ENCODE peak calls at places on chromosomes 13 and 19, in seven cellular contexts. One of them, this sample, is unnamed.

GRCh38 chr19:36265064-36265463 is 50.2 kb downstream of the ZNF146 start:
- DNase-seq in right lobe of liver: no peak
- DNase-seq in AG09319: no peak
- DNase-seq in lower lobe of right lung: no peak
- DNase-seq in fibroblast of lung: no peak
- DNase-seq in neural crest cell: no peak
- DNase-seq in cardiac muscle cell: no peak
- DNase-seq in this sample: no peak

GRCh38 chr13:91141619-91142061 is 205.8 kb upstream of the MIR17HG start:
- DNase-seq in right lobe of liver: no peak
- DNase-seq in AG09319: no peak
- DNase-seq in lower lobe of right lung: no peak
- DNase-seq in fibroblast of lung: no peak
- DNase-seq in neural crest cell: no peak
- DNase-seq in cardiac muscle cell: no peak
- DNase-seq in this sample: no peak

GRCh38 chr19:18478545-18479311 is 40.8 kb upstream of the ISYNA1 start:
- DNase-seq in right lobe of liver: peak
- DNase-seq in AG09319: peak
- DNase-seq in lower lobe of right lung: peak
- DNase-seq in fibroblast of lung: peak
- DNase-seq in neural crest cell: no peak
- DNase-seq in cardiac muscle cell: peak
- DNase-seq in this sample: peak

GRCh38 chr19:19820774-19821315 is 705 bp downstream of the ZNF506 start:
- DNase-seq in right lobe of liver: no peak
- DNase-seq in AG09319: no peak
- DNase-seq in lower lobe of right lung: no peak
- DNase-seq in fibroblast of lung: no peak
- DNase-seq in neural crest cell: no peak
- DNase-seq in cardiac muscle cell: peak
- DNase-seq in this sample: no peak

GRCh38 chr13:51895906-51896888 is 34.4 kb downstream of the CCDC70 start:
- DNase-seq in right lobe of liver: peak
- DNase-seq in AG09319: no peak
- DNase-seq in lower lobe of right lung: peak
- DNase-seq in fibroblast of lung: peak
- DNase-seq in neural crest cell: peak
- DNase-seq in cardiac muscle cell: peak
- DNase-seq in this sample: peak

GRCh38 chr13:27967736-27968315 is 1.3 kb downstream of the CDX2 start:
- DNase-seq in right lobe of liver: no peak
- DNase-seq in AG09319: no peak
- DNase-seq in lower lobe of right lung: no peak
- DNase-seq in fibroblast of lung: no peak
- DNase-seq in neural crest cell: no peak
- DNase-seq in cardiac muscle cell: no peak
- DNase-seq in this sample: no peak

GRCh38 chr13:21365574-21365973 is 93.5 kb downstream of the ZDHHC20 start:
- DNase-seq in right lobe of liver: no peak
- DNase-seq in AG09319: no peak
- DNase-seq in lower lobe of right lung: no peak
- DNase-seq in fibroblast of lung: no peak
- DNase-seq in neural crest cell: no peak
- DNase-seq in cardiac muscle cell: no peak
- DNase-seq in this sample: no peak

GRCh38 chr13:30329009-30329585 is 21.7 kb upstream of the KATNAL1 start:
- DNase-seq in right lobe of liver: no peak
- DNase-seq in AG09319: no peak
- DNase-seq in lower lobe of right lung: no peak
- DNase-seq in fibroblast of lung: peak
- DNase-seq in neural crest cell: no peak
- DNase-seq in cardiac muscle cell: no peak
- DNase-seq in this sample: no peak

GRCh38 chr19:47105874-47106273 is 7.7 kb downstream of the ZC3H4 start:
- DNase-seq in right lobe of liver: no peak
- DNase-seq in AG09319: no peak
- DNase-seq in lower lobe of right lung: no peak
- DNase-seq in fibroblast of lung: no peak
- DNase-seq in neural crest cell: no peak
- DNase-seq in cardiac muscle cell: no peak
- DNase-seq in this sample: no peak

GRCh38 chr19:39563408-39563807 is 23.4 kb upstream of the EID2 start:
- DNase-seq in right lobe of liver: no peak
- DNase-seq in AG09319: no peak
- DNase-seq in lower lobe of right lung: no peak
- DNase-seq in fibroblast of lung: no peak
- DNase-seq in neural crest cell: no peak
- DNase-seq in cardiac muscle cell: peak
- DNase-seq in this sample: peak

GRCh38 chr13:60435762-60436374 is 38.8 kb downstream of the TDRD3 start:
- DNase-seq in right lobe of liver: no peak
- DNase-seq in AG09319: no peak
- DNase-seq in lower lobe of right lung: no peak
- DNase-seq in fibroblast of lung: no peak
- DNase-seq in neural crest cell: no peak
- DNase-seq in cardiac muscle cell: no peak
- DNase-seq in this sample: no peak

GRCh38 chr19:30212574-30212973 is 159.6 kb upstream of the ZNF536 start:
- DNase-seq in right lobe of liver: no peak
- DNase-seq in AG09319: no peak
- DNase-seq in lower lobe of right lung: no peak
- DNase-seq in fibroblast of lung: no peak
- DNase-seq in neural crest cell: no peak
- DNase-seq in cardiac muscle cell: no peak
- DNase-seq in this sample: no peak

GRCh38 chr13:22506286-22506685 is 674.5 kb upstream of the SGCG start:
- DNase-seq in right lobe of liver: no peak
- DNase-seq in AG09319: no peak
- DNase-seq in lower lobe of right lung: no peak
- DNase-seq in fibroblast of lung: peak
- DNase-seq in neural crest cell: no peak
- DNase-seq in cardiac muscle cell: no peak
- DNase-seq in this sample: no peak

GRCh38 chr13:22499919-22500318 is 680.9 kb upstream of the SGCG start:
- DNase-seq in right lobe of liver: no peak
- DNase-seq in AG09319: no peak
- DNase-seq in lower lobe of right lung: no peak
- DNase-seq in fibroblast of lung: no peak
- DNase-seq in neural crest cell: no peak
- DNase-seq in cardiac muscle cell: no peak
- DNase-seq in this sample: no peak

GRCh38 chr13:22505489-22505888 is 675.3 kb upstream of the SGCG start:
- DNase-seq in right lobe of liver: no peak
- DNase-seq in AG09319: no peak
- DNase-seq in lower lobe of right lung: no peak
- DNase-seq in fibroblast of lung: peak
- DNase-seq in neural crest cell: no peak
- DNase-seq in cardiac muscle cell: peak
- DNase-seq in this sample: no peak
- TF ChIP-seq CTCF in right lobe of liver: no peak
- TF ChIP-seq CTCF in AG09319: no peak
- TF ChIP-seq CTCF in lower lobe of right lung: no peak
- TF ChIP-seq CTCF in fibroblast of lung: no peak
- TF ChIP-seq CTCF in neural crest cell: no peak
- TF ChIP-seq CTCF in cardiac muscle cell: no peak
- TF ChIP-seq CTCF in this sample: no peak

GRCh38 chr19:46023311-46023779 is 492 bp upstream of the PGLYRP1 start:
- DNase-seq in right lobe of liver: no peak
- DNase-seq in AG09319: no peak
- DNase-seq in lower lobe of right lung: peak
- DNase-seq in fibroblast of lung: no peak
- DNase-seq in neural crest cell: no peak
- DNase-seq in cardiac muscle cell: no peak
- DNase-seq in this sample: no peak

GRCh38 chr19:46022061-46022430 is 807 bp downstream of the PGLYRP1 start:
- DNase-seq in right lobe of liver: no peak
- DNase-seq in AG09319: no peak
- DNase-seq in lower lobe of right lung: no peak
- DNase-seq in fibroblast of lung: no peak
- DNase-seq in neural crest cell: no peak
- DNase-seq in cardiac muscle cell: no peak
- DNase-seq in this sample: no peak

GRCh38 chr19:46020819-46021125 is 2.1 kb downstream of the PGLYRP1 start:
- DNase-seq in right lobe of liver: no peak
- DNase-seq in AG09319: no peak
- DNase-seq in lower lobe of right lung: no peak
- DNase-seq in fibroblast of lung: no peak
- DNase-seq in neural crest cell: no peak
- DNase-seq in cardiac muscle cell: no peak
- DNase-seq in this sample: no peak

GRCh38 chr19:46022431-46023310 is at the start of gene PGLYRP1:
- DNase-seq in right lobe of liver: no peak
- DNase-seq in AG09319: no peak
- DNase-seq in lower lobe of right lung: no peak
- DNase-seq in fibroblast of lung: no peak
- DNase-seq in neural crest cell: no peak
- DNase-seq in cardiac muscle cell: no peak
- DNase-seq in this sample: no peak

GRCh38 chr19:46021531-46022041 is 1.3 kb downstream of the PGLYRP1 start:
- DNase-seq in right lobe of liver: no peak
- DNase-seq in AG09319: no peak
- DNase-seq in lower lobe of right lung: no peak
- DNase-seq in fibroblast of lung: no peak
- DNase-seq in neural crest cell: no peak
- DNase-seq in cardiac muscle cell: no peak
- DNase-seq in this sample: peak
- TF ChIP-seq CTCF in right lobe of liver: no peak
- TF ChIP-seq CTCF in AG09319: no peak
- TF ChIP-seq CTCF in lower lobe of right lung: no peak
- TF ChIP-seq CTCF in fibroblast of lung: no peak
- TF ChIP-seq CTCF in neural crest cell: no peak
- TF ChIP-seq CTCF in cardiac muscle cell: no peak
- TF ChIP-seq CTCF in this sample: no peak

DNA sequence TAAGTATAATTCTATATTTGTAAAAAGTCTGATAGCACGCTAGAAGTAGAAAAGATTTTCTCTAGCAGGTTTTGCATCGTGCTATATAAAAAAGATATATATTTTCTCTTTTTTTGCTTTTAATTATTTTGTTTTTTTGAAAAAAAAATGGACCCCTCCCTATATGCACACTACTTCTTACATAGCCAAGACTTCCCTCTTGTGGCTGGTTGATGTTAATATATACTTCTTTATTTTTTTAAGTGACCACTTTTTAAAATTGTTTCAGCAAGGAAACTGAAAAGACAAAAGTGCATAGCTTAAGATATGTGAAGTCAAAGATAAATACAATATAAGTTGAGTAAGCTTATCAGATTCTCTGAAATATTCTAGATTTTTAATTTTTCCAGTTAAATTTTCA is 1202.8 kb downstream of the DIAPH3 start:
- DNase-seq in right lobe of liver: no peak
- DNase-seq in AG09319: no peak
- DNase-seq in lower lobe of right lung: no peak
- DNase-seq in fibroblast of lung: peak
- DNase-seq in neural crest cell: no peak
- DNase-seq in cardiac muscle cell: peak
- DNase-seq in this sample: peak
- TF ChIP-seq CTCF in right lobe of liver: peak
- TF ChIP-seq CTCF in AG09319: no peak
- TF ChIP-seq CTCF in lower lobe of right lung: peak
- TF ChIP-seq CTCF in fibroblast of lung: no peak
- TF ChIP-seq CTCF in neural crest cell: peak
- TF ChIP-seq CTCF in cardiac muscle cell: no peak
- TF ChIP-seq CTCF in this sample: peak

GRCh38 chr13:39781381-39781780 is 125.9 kb downstream of the COG6 start:
- DNase-seq in right lobe of liver: no peak
- DNase-seq in AG09319: no peak
- DNase-seq in lower lobe of right lung: no peak
- DNase-seq in fibroblast of lung: no peak
- DNase-seq in neural crest cell: no peak
- DNase-seq in cardiac muscle cell: no peak
- DNase-seq in this sample: no peak
- TF ChIP-seq CTCF in right lobe of liver: no peak
- TF ChIP-seq CTCF in AG09319: no peak
- TF ChIP-seq CTCF in lower lobe of right lung: no peak
- TF ChIP-seq CTCF in fibroblast of lung: no peak
- TF ChIP-seq CTCF in neural crest cell: no peak
- TF ChIP-seq CTCF in cardiac muscle cell: no peak
- TF ChIP-seq CTCF in this sample: no peak

GRCh38 chr13:40047322-40047771 is 391.9 kb downstream of the COG6 start:
- DNase-seq in right lobe of liver: no peak
- DNase-seq in AG09319: no peak
- DNase-seq in lower lobe of right lung: no peak
- DNase-seq in fibroblast of lung: no peak
- DNase-seq in neural crest cell: no peak
- DNase-seq in cardiac muscle cell: no peak
- DNase-seq in this sample: no peak
- TF ChIP-seq CTCF in right lobe of liver: no peak
- TF ChIP-seq CTCF in AG09319: no peak
- TF ChIP-seq CTCF in lower lobe of right lung: no peak
- TF ChIP-seq CTCF in fibroblast of lung: no peak
- TF ChIP-seq CTCF in neural crest cell: no peak
- TF ChIP-seq CTCF in cardiac muscle cell: no peak
- TF ChIP-seq CTCF in this sample: no peak

GRCh38 chr13:99265823-99266426 is 7.7 kb upstream of the GPR18 start:
- DNase-seq in right lobe of liver: no peak
- DNase-seq in AG09319: no peak
- DNase-seq in lower lobe of right lung: no peak
- DNase-seq in fibroblast of lung: peak
- DNase-seq in neural crest cell: no peak
- DNase-seq in cardiac muscle cell: peak
- DNase-seq in this sample: peak
- TF ChIP-seq CTCF in right lobe of liver: peak
- TF ChIP-seq CTCF in AG09319: peak
- TF ChIP-seq CTCF in lower lobe of right lung: peak
- TF ChIP-seq CTCF in fibroblast of lung: peak
- TF ChIP-seq CTCF in neural crest cell: peak
- TF ChIP-seq CTCF in cardiac muscle cell: peak
- TF ChIP-seq CTCF in this sample: peak

GRCh38 chr13:29077051-29077813 is 257.1 kb downstream of the MTUS2 start:
- DNase-seq in right lobe of liver: no peak
- DNase-seq in AG09319: no peak
- DNase-seq in lower lobe of right lung: no peak
- DNase-seq in fibroblast of lung: no peak
- DNase-seq in neural crest cell: no peak
- DNase-seq in cardiac muscle cell: no peak
- DNase-seq in this sample: no peak

GRCh38 chr13:29081697-29082440 is 261.7 kb downstream of the MTUS2 start:
- DNase-seq in right lobe of liver: no peak
- DNase-seq in AG09319: no peak
- DNase-seq in lower lobe of right lung: no peak
- DNase-seq in fibroblast of lung: no peak
- DNase-seq in neural crest cell: no peak
- DNase-seq in cardiac muscle cell: no peak
- DNase-seq in this sample: no peak

DNA sequence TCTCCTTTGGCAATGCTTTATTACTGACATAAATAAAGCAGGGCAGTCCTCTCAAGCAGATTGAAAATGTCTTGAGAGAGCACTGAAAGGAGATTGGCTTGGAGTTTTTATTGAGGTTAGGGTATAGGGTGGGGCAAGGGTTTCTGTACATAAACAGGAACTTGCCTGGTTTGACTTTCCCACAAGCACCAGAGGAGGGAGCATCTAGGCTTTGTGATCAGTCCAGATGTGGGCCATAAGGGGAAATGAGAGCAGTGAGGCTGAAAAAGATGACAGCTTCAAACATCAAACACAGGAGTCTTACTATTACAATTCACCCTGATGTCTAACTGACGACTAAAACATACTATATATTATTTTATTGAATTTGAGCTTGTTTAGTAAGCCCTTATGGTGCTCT is 260.9 kb downstream of the MTUS2 start:
- DNase-seq in right lobe of liver: no peak
- DNase-seq in AG09319: no peak
- DNase-seq in lower lobe of right lung: no peak
- DNase-seq in fibroblast of lung: no peak
- DNase-seq in neural crest cell: no peak
- DNase-seq in cardiac muscle cell: no peak
- DNase-seq in this sample: no peak
- TF ChIP-seq CTCF in right lobe of liver: peak
- TF ChIP-seq CTCF in AG09319: no peak
- TF ChIP-seq CTCF in lower lobe of right lung: no peak
- TF ChIP-seq CTCF in fibroblast of lung: no peak
- TF ChIP-seq CTCF in neural crest cell: no peak
- TF ChIP-seq CTCF in cardiac muscle cell: no peak
- TF ChIP-seq CTCF in this sample: no peak